ENCODE peak calls at places on chromosome 7, in ten cellular contexts. H is A549; O is endodermal cell; A is nephron progenitor cell; K is kidney epithelial cell; Y is MCF 10A; J is AG09319; C is astrocyte of the cerebellum; V is GM12865; B is CD8-positive, alpha-beta T cell. R is an unnamed sample.

GRCh38 chr7:131606346-131607290 is 50.2 kb upstream of the PODXL start:
- DNase-seq in H (no peak), O (peak; percentile 64), A (no peak), K (no peak), Y (peak; percentile 9), J (no peak), C (no peak), V (no peak), B (no peak), R (no peak)

GRCh38 chr7:56079450-56080185 is 13.1 kb downstream of the PHKG1 start:
- DNase-seq in H (peak; percentile 40), O (peak; percentile 83), A (no peak), K (no peak), Y (no peak), J (peak; percentile 49), C (peak; percentile 67), V (no peak), B (no peak), R (peak; percentile 93)

GRCh38 chr7:129828989-129829676 is 123.6 kb downstream of the UBE2H start:
- DNase-seq in H (no peak), O (peak; percentile 64), A (no peak), K (no peak), Y (no peak), J (no peak), C (no peak), V (peak; percentile 27), B (no peak), R (no peak)

GRCh38 chr7:124084024-124084423 is 51.2 kb upstream of the TMEM229A start:
- DNase-seq in H (no peak), O (no peak), A (no peak), K (no peak), Y (no peak), J (no peak), C (no peak), V (no peak), B (no peak), R (no peak)

GRCh38 chr7:91288208-91288824 is 24.1 kb downstream of the FZD1 start:
- DNase-seq in H (peak; percentile 30), O (peak; percentile 88), A (peak; percentile 29), K (no peak), Y (peak; percentile 65), J (no peak), C (no peak), V (peak; percentile 52), B (no peak), R (no peak)

GRCh38 chr7:158479680-158480025 is 108.0 kb downstream of the PTPRN2 start:
- DNase-seq in H (no peak), O (no peak), A (no peak), K (no peak), Y (no peak), J (no peak), C (no peak), V (no peak), B (no peak), R (no peak)

GRCh38 chr7:106345421-106346166 is 60.8 kb upstream of the NAMPT start:
- DNase-seq in H (no peak), O (no peak), A (no peak), K (no peak), Y (no peak), J (no peak), C (no peak), V (peak; percentile 37), B (no peak), R (no peak)

GRCh38 chr7:102973096-102973802 is 60.4 kb downstream of the LRRC17 start:
- DNase-seq in H (peak; percentile 36), O (no peak), A (no peak), K (no peak), Y (no peak), J (no peak), C (no peak), V (no peak), B (no peak), R (peak; percentile 64)

GRCh38 chr7:14806886-14807285 is 95.7 kb downstream of the DGKB start:
- DNase-seq in H (no peak), O (no peak), A (no peak), K (no peak), Y (no peak), J (no peak), C (no peak), V (no peak), B (no peak), R (no peak)

DNA sequence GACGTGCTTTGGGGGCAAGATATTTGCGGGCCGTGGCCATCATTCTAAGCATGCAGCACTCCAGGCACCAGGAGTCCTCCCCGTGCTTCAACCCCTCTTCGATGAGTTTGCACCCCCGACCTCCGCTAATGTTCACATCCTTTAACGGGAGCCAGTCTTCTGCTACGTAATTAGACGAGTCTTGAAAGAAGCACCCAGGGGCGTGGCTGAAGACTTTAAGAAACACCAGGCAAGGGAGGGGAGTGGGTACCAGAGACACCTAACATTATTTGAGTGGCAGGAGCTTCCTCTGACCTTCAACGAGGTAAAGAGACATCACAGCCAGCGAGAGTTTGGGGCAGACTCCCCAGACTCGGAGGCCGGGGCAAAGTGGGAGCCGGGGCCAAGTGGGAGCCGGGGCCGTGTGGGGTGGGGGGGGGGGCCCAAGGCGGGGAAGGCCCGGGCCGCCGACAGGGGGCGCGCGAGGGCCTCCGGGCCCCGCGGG is 31.1 kb upstream of the TOMM7 start:
- DNase-seq in H (peak; percentile 38), O (no peak), A (no peak), K (no peak), Y (peak; percentile 41), J (no peak), C (no peak), V (peak; percentile 80), B (no peak), R (no peak)
- TF ChIP-seq CTCF in H (peak; percentile 88), O (no peak), A (no peak), K (peak; percentile 21), Y (no peak), J (peak; percentile 8), C (peak; percentile 54), V (peak; percentile 69), B (no peak), R (peak; percentile 97)

GRCh38 chr7:149872419-149873073 is 1.2 kb upstream of the ATP6V0E2 start:
- DNase-seq in H (peak; percentile 89), O (peak; percentile 82), A (peak; percentile 52), K (peak; percentile 37), Y (peak; percentile 61), J (peak; percentile 69), C (peak; percentile 49), V (peak; percentile 71), B (peak; percentile 50), R (peak; percentile 97)
- TF ChIP-seq CTCF in H (no peak), O (peak; percentile 44), A (no peak), K (peak; percentile 24), Y (no peak), J (peak; percentile 29), C (peak; percentile 36), V (no peak), B (no peak), R (peak; percentile 35)

GRCh38 chr7:47420117-47420780 is 161.7 kb downstream of the TNS3 start:
- DNase-seq in H (no peak), O (no peak), A (no peak), K (no peak), Y (no peak), J (no peak), C (no peak), V (no peak), B (peak; percentile 31), R (no peak)

GRCh38 chr7:47416454-47417121 is 165.3 kb downstream of the TNS3 start:
- DNase-seq in H (peak; percentile 29), O (peak; percentile 61), A (no peak), K (no peak), Y (no peak), J (no peak), C (no peak), V (no peak), B (peak; percentile 34), R (no peak)

GRCh38 chr7:47417122-47417480 is 164.8 kb downstream of the TNS3 start:
- DNase-seq in H (no peak), O (peak; percentile 21), A (no peak), K (no peak), Y (no peak), J (no peak), C (no peak), V (no peak), B (peak; percentile 38), R (no peak)

GRCh38 chr7:47415289-47416212 is 166.4 kb downstream of the TNS3 start:
- DNase-seq in H (no peak), O (peak; percentile 12), A (no peak), K (no peak), Y (no peak), J (no peak), C (no peak), V (no peak), B (peak; percentile 27), R (no peak)

DNA sequence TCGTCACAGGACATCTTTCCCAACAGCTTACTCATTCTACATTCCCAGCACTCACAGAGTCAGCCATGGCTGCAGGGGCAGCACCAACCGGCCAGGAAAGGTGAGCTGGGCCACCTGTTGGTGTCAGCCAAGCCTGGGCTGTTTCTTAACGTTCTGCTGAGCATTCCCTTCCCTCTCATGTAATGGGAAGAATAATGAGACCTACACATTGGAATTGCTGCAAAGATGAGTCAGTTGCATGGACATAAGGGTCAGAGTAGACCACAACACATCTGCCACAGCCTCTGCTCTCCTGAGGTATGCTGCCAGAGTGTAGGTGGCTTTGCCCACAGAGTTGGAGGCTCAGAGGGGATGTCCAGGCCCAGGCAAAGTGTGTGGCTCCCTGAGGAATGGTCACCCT is 163.0 kb downstream of the TNS3 start:
- DNase-seq in H (no peak), O (no peak), A (no peak), K (peak; percentile 72), Y (peak; percentile 61), J (no peak), C (no peak), V (no peak), B (peak; percentile 17), R (no peak)
- TF ChIP-seq CTCF in H (no peak), O (no peak), A (no peak), K (no peak), Y (no peak), J (no peak), C (no peak), V (no peak), B (no peak), R (no peak)

GRCh38 chr7:139119486-139119849 is 9.9 kb upstream of the ZC3HAV1 start:
- DNase-seq in H (no peak), O (no peak), A (no peak), K (no peak), Y (no peak), J (no peak), C (no peak), V (no peak), B (no peak), R (no peak)

GRCh38 chr7:139118803-139119485 is 9.4 kb upstream of the ZC3HAV1 start:
- DNase-seq in H (no peak), O (peak; percentile 52), A (no peak), K (no peak), Y (no peak), J (no peak), C (no peak), V (peak; percentile 85), B (no peak), R (no peak)

GRCh38 chr7:139117599-139118233 is 8.2 kb upstream of the ZC3HAV1 start:
- DNase-seq in H (no peak), O (no peak), A (no peak), K (no peak), Y (no peak), J (no peak), C (no peak), V (no peak), B (no peak), R (no peak)

GRCh38 chr7:139116999-139117398 is 7.5 kb upstream of the ZC3HAV1 start:
- DNase-seq in H (no peak), O (no peak), A (no peak), K (no peak), Y (no peak), J (no peak), C (no peak), V (no peak), B (no peak), R (no peak)

GRCh38 chr7:139118234-139118802 is 8.8 kb upstream of the ZC3HAV1 start:
- DNase-seq in H (peak; percentile 50), O (peak; percentile 56), A (no peak), K (peak; percentile 38), Y (peak; percentile 81), J (no peak), C (no peak), V (peak; percentile 90), B (no peak), R (no peak)
- TF ChIP-seq CTCF in H (no peak), O (peak; percentile 45), A (no peak), K (peak; percentile 5), Y (no peak), J (no peak), C (no peak), V (no peak), B (no peak), R (no peak)

R was measured in esophagus muscularis mucosa.